ENCODE peak calls at places on chromosomes 13 and 19, in ten cellular contexts. R is stimulated activated CD8-positive, alpha-beta memory T cell treated with anti-CD3 and anti-CD28 coated beads, Interleukin-7, amount 100 ng/mL, for 48 hours; N is small intestine; K is activated T-cell treated with anti-CD3 and anti-CD28 coated beads for 4 hours; A is MCF 10A; V is foreskin fibroblast; Q is fibroblast of pulmonary artery; T is SW480; C is body of pancreas; E is hippocampal formation. I is an unnamed sample.

GRCh38 chr19:32223595-32224370 is 121.6 kb upstream of the ZNF507 start:
- DNase-seq in R (no peak), N (no peak), K (no peak), A (no peak), V (no peak), Q (no peak), T (peak; percentile 24), C (no peak), E (no peak), I (no peak)

GRCh38 chr19:7963566-7963965 is 20.1 kb upstream of the TIMM44 start:
- DNase-seq in R (no peak), N (no peak), K (no peak), A (no peak), V (no peak), Q (no peak), T (no peak), C (no peak), E (no peak), I (no peak)

GRCh38 chr19:14149509-14149994 is 13.2 kb upstream of the ASF1B start:
- DNase-seq in R (no peak), N (peak; percentile 27), K (peak; percentile 29), A (no peak), V (no peak), Q (peak; percentile 84), T (no peak), C (peak; percentile 34), E (peak; percentile 31), I (peak; percentile 55)

GRCh38 chr13:33249066-33249465 is 36.5 kb downstream of the STARD13 start:
- DNase-seq in R (no peak), N (no peak), K (no peak), A (peak; percentile 55), V (peak; percentile 65), Q (peak; percentile 63), T (no peak), C (no peak), E (no peak), I (no peak)

GRCh38 chr19:6068711-6069110 is 41.6 kb downstream of the RFX2 start:
- DNase-seq in R (no peak), N (no peak), K (no peak), A (no peak), V (no peak), Q (no peak), T (no peak), C (no peak), E (no peak), I (no peak)

GRCh38 chr13:112486386-112487126 is 101.4 kb downstream of the TUBGCP3 start:
- DNase-seq in R (no peak), N (no peak), K (no peak), A (no peak), V (peak; percentile 40), Q (no peak), T (no peak), C (no peak), E (no peak), I (no peak)

GRCh38 chr19:3057275-3057714 is 5.0 kb downstream of the TLE5 start:
- DNase-seq in R (no peak), N (no peak), K (no peak), A (peak; percentile 93), V (no peak), Q (peak; percentile 77), T (no peak), C (peak; percentile 96), E (peak; percentile 21), I (peak; percentile 86)

GRCh38 chr13:112775791-112776279 is 86.0 kb downstream of the ATP11A start:
- DNase-seq in R (no peak), N (no peak), K (no peak), A (no peak), V (no peak), Q (no peak), T (no peak), C (no peak), E (no peak), I (peak; percentile 32)

GRCh38 chr13:41837668-41838067 is 123.2 kb downstream of the VWA8 start:
- DNase-seq in R (no peak), N (no peak), K (no peak), A (no peak), V (no peak), Q (peak; percentile 14), T (no peak), C (no peak), E (no peak), I (no peak)

GRCh38 chr13:91630916-91631315 is 232.5 kb downstream of the GPC5 start:
- DNase-seq in R (no peak), N (no peak), K (no peak), A (no peak), V (no peak), Q (no peak), T (no peak), C (no peak), E (no peak), I (no peak)

GRCh38 chr13:88544836-88545235 is 873.7 kb downstream of the SLITRK5 start:
- DNase-seq in R (no peak), N (peak; percentile 1), K (no peak), A (peak; percentile 33), V (no peak), Q (no peak), T (no peak), C (no peak), E (no peak), I (no peak)